ENCODE peak calls at places on chromosomes 5 and 9, in eight cellular contexts. U is GM10248, J is HFFc6, Z is OCI-LY7, I is sigmoid colon, B is HFF-Myc, H is Calu3, V is heart left ventricle. D is an unnamed sample.

GRCh38 chr5:96288166-96288844 is 144.7 kb downstream of the PCSK1 start:
- DNase-seq in B (no peak), V (no peak), U (no peak), H (no peak), Z (no peak), I (no peak), J (no peak), D (no peak)

GRCh38 chr9:110969971-110970381 is 68.3 kb downstream of the LPAR1 start:
- DNase-seq in Z (no peak), I (no peak), B (no peak), V (no peak), J (peak), H (no peak), U (no peak), D (no peak)

GRCh38 chr9:109907400-109907799 is 127.4 kb downstream of the PALM2AKAP2 start:
- DNase-seq in B (no peak), H (no peak), V (peak), I (no peak), U (peak), J (no peak), Z (peak), D (peak)

GRCh38 chr9:93012998-93013855 is 45.3 kb upstream of the SUSD3 start:
- DNase-seq in U (no peak), H (no peak), J (no peak), Z (no peak), B (no peak), I (peak), V (no peak), D (no peak)

GRCh38 chr5:99763021-99763814 is 772.0 kb upstream of the FAM174A start:
- DNase-seq in U (no peak), Z (no peak), B (no peak), J (no peak), V (no peak), H (no peak), I (no peak), D (no peak)

GRCh38 chr9:792331-793260 is 48.9 kb upstream of the DMRT1 start:
- DNase-seq in B (no peak), I (no peak), H (no peak), U (no peak), V (no peak), Z (no peak), J (no peak), D (no peak)

GRCh38 chr5:149358294-149358651 is 427 bp downstream of the PCYOX1L start:
- DNase-seq in V (peak), B (no peak), U (no peak), H (peak), I (peak), J (no peak), Z (peak), D (no peak)

GRCh38 chr5:139796061-139796806 is 626 bp downstream of the PSD2 start:
- DNase-seq in J (no peak), V (no peak), B (no peak), Z (no peak), U (no peak), H (no peak), I (no peak), D (no peak)

DNA sequence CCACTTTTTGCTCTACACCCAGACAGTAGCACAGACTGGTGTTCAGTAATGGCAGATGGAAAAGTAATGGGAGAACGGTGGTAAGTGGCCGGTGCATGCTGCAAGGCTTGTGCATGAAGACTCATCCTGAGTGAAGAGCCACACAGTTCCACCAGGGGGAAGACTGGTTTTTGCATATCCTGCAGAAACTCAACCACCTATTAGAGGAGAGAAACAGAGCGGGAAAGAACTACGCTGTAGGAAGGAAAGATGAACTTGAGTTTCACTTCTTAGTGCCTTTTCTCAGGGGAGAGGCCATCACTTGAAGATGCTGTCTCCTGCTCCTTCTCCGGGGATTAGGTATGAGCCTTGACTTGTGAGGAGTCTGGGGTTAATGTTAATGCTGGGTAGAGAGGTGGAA is 9.4 kb upstream of the PRSS3 start:
- DNase-seq in J (peak), B (no peak), H (no peak), U (no peak), I (no peak), Z (peak), V (no peak), D (no peak)
- TF ChIP-seq CTCF in J (peak), B (peak), H (no peak), U (no peak), I (no peak), Z (peak), V (no peak), D (no peak)

DNA sequence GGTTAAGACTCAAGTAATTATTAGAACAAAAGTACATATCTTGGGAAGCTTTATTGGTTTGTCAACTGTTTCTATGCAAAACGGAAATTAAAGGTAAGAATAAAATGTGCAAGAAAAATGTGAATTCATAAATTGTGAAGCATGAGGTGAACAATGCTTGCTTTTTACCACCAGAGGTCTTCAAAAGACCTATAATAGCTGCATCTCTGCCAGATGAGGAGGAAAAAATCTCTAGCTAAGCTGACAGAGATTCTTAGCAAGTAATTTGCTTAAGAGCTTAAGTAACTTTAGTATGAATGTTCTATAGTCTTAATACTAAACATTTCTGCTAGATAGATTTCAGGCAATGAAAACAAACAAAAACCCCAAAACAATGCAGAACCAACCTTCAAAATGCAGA is 54.1 kb downstream of the MRPS30 start:
- DNase-seq in Z (peak), B (no peak), U (peak), J (no peak), I (no peak), V (no peak), H (no peak), D (peak)
- TF ChIP-seq CTCF in Z (peak), B (peak), U (peak), J (peak), I (no peak), V (peak), H (peak), D (peak)

GRCh38 chr5:134526483-134527155 is 1.1 kb downstream of the JADE2 start:
- DNase-seq in V (peak), Z (peak), U (peak), I (peak), H (peak), J (peak), B (no peak), D (peak)
- TF ChIP-seq CTCF in V (peak), Z (peak), U (peak), I (peak), H (peak), J (peak), B (peak), D (peak)

GRCh38 chr5:159345861-159346260 is 15.6 kb upstream of the IL12B start:
- DNase-seq in U (no peak), Z (no peak), V (no peak), I (no peak), J (no peak), B (no peak), H (no peak), D (no peak)
- TF ChIP-seq CTCF in U (no peak), Z (no peak), V (no peak), I (no peak), J (no peak), B (no peak), H (no peak), D (no peak)

GRCh38 chr9:33167084-33167948 is at the start of gene B4GALT1:
- DNase-seq in I (peak), V (peak), H (peak), B (no peak), Z (peak), U (peak), J (peak), D (peak)
- TF ChIP-seq CTCF in I (no peak), V (no peak), H (no peak), B (no peak), Z (peak), U (no peak), J (peak), D (no peak)

GRCh38 chr9:21039302-21039701 is 7.9 kb upstream of the HACD4 start:
- DNase-seq in J (no peak), B (no peak), H (no peak), I (no peak), Z (no peak), V (no peak), U (no peak), D (no peak)
- TF ChIP-seq CTCF in J (no peak), B (no peak), H (no peak), I (no peak), Z (no peak), V (no peak), U (no peak), D (no peak)

GRCh38 chr9:79944991-79945390 is 373.2 kb downstream of the TLE4 start:
- DNase-seq in B (no peak), J (no peak), I (no peak), H (no peak), Z (no peak), U (no peak), V (no peak), D (no peak)
- TF ChIP-seq CTCF in B (no peak), J (no peak), I (no peak), H (no peak), Z (no peak), U (no peak), V (no peak), D (no peak)

D was measured in GM13976.